ENCODE peak calls at places on chromosomes 5 and 9, in nine cellular contexts. One of them, this sample, is unnamed.

GRCh38 chr5:174724484-174725260 is at the start of gene MSX2:
- DNase-seq in WTC11: peak; percentile 91
- DNase-seq in HFFc6: no peak
- DNase-seq in Calu3: peak; percentile 95
- DNase-seq in transverse colon: peak; percentile 84
- DNase-seq in cardiac fibroblast: peak; percentile 64
- DNase-seq in GM06990: no peak
- DNase-seq in RWPE1: peak; percentile 100
- DNase-seq in HFF-Myc: peak; percentile 32
- DNase-seq in this sample: no peak

GRCh38 chr9:109020581-109020980 is 7.3 kb upstream of the CTNNAL1 start:
- DNase-seq in WTC11: no peak
- DNase-seq in HFFc6: no peak
- DNase-seq in Calu3: no peak
- DNase-seq in transverse colon: no peak
- DNase-seq in cardiac fibroblast: no peak
- DNase-seq in GM06990: no peak
- DNase-seq in RWPE1: no peak
- DNase-seq in HFF-Myc: no peak
- DNase-seq in this sample: no peak

GRCh38 chr9:113548221-113549041 is 84.9 kb downstream of the RGS3 start:
- DNase-seq in WTC11: no peak
- DNase-seq in HFFc6: no peak
- DNase-seq in Calu3: peak; percentile 68
- DNase-seq in transverse colon: peak; percentile 61
- DNase-seq in cardiac fibroblast: peak; percentile 41
- DNase-seq in GM06990: peak; percentile 24
- DNase-seq in RWPE1: no peak
- DNase-seq in HFF-Myc: no peak
- DNase-seq in this sample: no peak

GRCh38 chr5:88824892-88825781 is 57.8 kb downstream of the MEF2C start:
- DNase-seq in WTC11: no peak
- DNase-seq in HFFc6: peak; percentile 50
- DNase-seq in Calu3: no peak
- DNase-seq in transverse colon: no peak
- DNase-seq in cardiac fibroblast: peak; percentile 83
- DNase-seq in GM06990: no peak
- DNase-seq in RWPE1: no peak
- DNase-seq in HFF-Myc: peak; percentile 32
- DNase-seq in this sample: no peak

GRCh38 chr9:121744002-121744686 is 92.7 kb downstream of the DAB2IP start:
- DNase-seq in WTC11: peak; percentile 47
- DNase-seq in HFFc6: peak; percentile 64
- DNase-seq in Calu3: peak; percentile 68
- DNase-seq in transverse colon: peak; percentile 75
- DNase-seq in cardiac fibroblast: peak; percentile 45
- DNase-seq in GM06990: no peak
- DNase-seq in RWPE1: no peak
- DNase-seq in HFF-Myc: no peak
- DNase-seq in this sample: no peak

GRCh38 chr9:114372971-114373591 is 14.7 kb downstream of the AKNA start:
- DNase-seq in WTC11: no peak
- DNase-seq in HFFc6: no peak
- DNase-seq in Calu3: no peak
- DNase-seq in transverse colon: peak; percentile 83
- DNase-seq in cardiac fibroblast: no peak
- DNase-seq in GM06990: peak; percentile 88
- DNase-seq in RWPE1: no peak
- DNase-seq in HFF-Myc: no peak
- DNase-seq in this sample: peak; percentile 92

GRCh38 chr5:93995126-93995621 is 253.8 kb upstream of the POU5F2 start:
- DNase-seq in WTC11: no peak
- DNase-seq in HFFc6: peak; percentile 49
- DNase-seq in Calu3: no peak
- DNase-seq in transverse colon: no peak
- DNase-seq in cardiac fibroblast: peak; percentile 33
- DNase-seq in GM06990: peak; percentile 23
- DNase-seq in RWPE1: no peak
- DNase-seq in HFF-Myc: peak; percentile 81
- DNase-seq in this sample: no peak

GRCh38 chr5:1526681-1527131 is 2.9 kb upstream of the LPCAT1 start:
- DNase-seq in WTC11: peak; percentile 6
- DNase-seq in HFFc6: no peak
- DNase-seq in Calu3: no peak
- DNase-seq in transverse colon: peak; percentile 7
- DNase-seq in cardiac fibroblast: no peak
- DNase-seq in GM06990: no peak
- DNase-seq in RWPE1: no peak
- DNase-seq in HFF-Myc: no peak
- DNase-seq in this sample: peak; percentile 37

GRCh38 chr9:137310190-137311052 is 8.3 kb upstream of the NRARP start:
- DNase-seq in WTC11: no peak
- DNase-seq in HFFc6: no peak
- DNase-seq in Calu3: peak; percentile 67
- DNase-seq in transverse colon: peak; percentile 79
- DNase-seq in cardiac fibroblast: no peak
- DNase-seq in GM06990: peak; percentile 7
- DNase-seq in RWPE1: no peak
- DNase-seq in HFF-Myc: no peak
- DNase-seq in this sample: no peak

GRCh38 chr9:137312852-137313325 is 10.8 kb upstream of the NRARP start:
- DNase-seq in WTC11: no peak
- DNase-seq in HFFc6: no peak
- DNase-seq in Calu3: no peak
- DNase-seq in transverse colon: no peak
- DNase-seq in cardiac fibroblast: no peak
- DNase-seq in GM06990: no peak
- DNase-seq in RWPE1: no peak
- DNase-seq in HFF-Myc: no peak
- DNase-seq in this sample: peak; percentile 40

GRCh38 chr9:137313326-137313920 is 11.4 kb upstream of the NRARP start:
- DNase-seq in WTC11: no peak
- DNase-seq in HFFc6: no peak
- DNase-seq in Calu3: no peak
- DNase-seq in transverse colon: no peak
- DNase-seq in cardiac fibroblast: no peak
- DNase-seq in GM06990: no peak
- DNase-seq in RWPE1: peak; percentile 3
- DNase-seq in HFF-Myc: no peak
- DNase-seq in this sample: peak; percentile 41

GRCh38 chr9:137311171-137311970 is 9.3 kb upstream of the NRARP start:
- DNase-seq in WTC11: no peak
- DNase-seq in HFFc6: no peak
- DNase-seq in Calu3: peak; percentile 91
- DNase-seq in transverse colon: peak; percentile 92
- DNase-seq in cardiac fibroblast: peak; percentile 32
- DNase-seq in GM06990: peak; percentile 14
- DNase-seq in RWPE1: peak; percentile 99
- DNase-seq in HFF-Myc: no peak
- DNase-seq in this sample: no peak

GRCh38 chr9:137311971-137312851 is 10.1 kb upstream of the NRARP start:
- DNase-seq in WTC11: no peak
- DNase-seq in HFFc6: no peak
- DNase-seq in Calu3: no peak
- DNase-seq in transverse colon: peak; percentile 44
- DNase-seq in cardiac fibroblast: no peak
- DNase-seq in GM06990: no peak
- DNase-seq in RWPE1: no peak
- DNase-seq in HFF-Myc: no peak
- DNase-seq in this sample: peak; percentile 44
- TF ChIP-seq CTCF in WTC11: no peak
- TF ChIP-seq CTCF in HFFc6: no peak
- TF ChIP-seq CTCF in Calu3: no peak
- TF ChIP-seq CTCF in transverse colon: no peak
- TF ChIP-seq CTCF in cardiac fibroblast: no peak
- TF ChIP-seq CTCF in GM06990: no peak
- TF ChIP-seq CTCF in RWPE1: no peak
- TF ChIP-seq CTCF in HFF-Myc: no peak
- TF ChIP-seq CTCF in this sample: no peak

GRCh38 chr5:6583049-6583880 is 49.6 kb downstream of the NSUN2 start:
- DNase-seq in WTC11: peak; percentile 61
- DNase-seq in HFFc6: no peak
- DNase-seq in Calu3: peak; percentile 41
- DNase-seq in transverse colon: peak; percentile 27
- DNase-seq in cardiac fibroblast: peak; percentile 9
- DNase-seq in GM06990: peak; percentile 26
- DNase-seq in RWPE1: no peak
- DNase-seq in HFF-Myc: no peak
- DNase-seq in this sample: no peak
- TF ChIP-seq CTCF in WTC11: no peak
- TF ChIP-seq CTCF in HFFc6: peak; percentile 16
- TF ChIP-seq CTCF in Calu3: no peak
- TF ChIP-seq CTCF in transverse colon: no peak
- TF ChIP-seq CTCF in cardiac fibroblast: peak; percentile 11
- TF ChIP-seq CTCF in GM06990: no peak
- TF ChIP-seq CTCF in RWPE1: peak; percentile 37
- TF ChIP-seq CTCF in HFF-Myc: no peak
- TF ChIP-seq CTCF in this sample: no peak

GRCh38 chr5:16675747-16676255 is 59.0 kb upstream of the RETREG1 start:
- DNase-seq in WTC11: no peak
- DNase-seq in HFFc6: no peak
- DNase-seq in Calu3: no peak
- DNase-seq in transverse colon: no peak
- DNase-seq in cardiac fibroblast: no peak
- DNase-seq in GM06990: no peak
- DNase-seq in RWPE1: no peak
- DNase-seq in HFF-Myc: no peak
- DNase-seq in this sample: no peak

GRCh38 chr5:16679198-16679597 is 62.4 kb upstream of the RETREG1 start:
- DNase-seq in WTC11: no peak
- DNase-seq in HFFc6: no peak
- DNase-seq in Calu3: no peak
- DNase-seq in transverse colon: no peak
- DNase-seq in cardiac fibroblast: no peak
- DNase-seq in GM06990: no peak
- DNase-seq in RWPE1: no peak
- DNase-seq in HFF-Myc: no peak
- DNase-seq in this sample: no peak

GRCh38 chr5:16681761-16682335 is 65.1 kb upstream of the RETREG1 start:
- DNase-seq in WTC11: no peak
- DNase-seq in HFFc6: no peak
- DNase-seq in Calu3: no peak
- DNase-seq in transverse colon: no peak
- DNase-seq in cardiac fibroblast: no peak
- DNase-seq in GM06990: no peak
- DNase-seq in RWPE1: no peak
- DNase-seq in HFF-Myc: no peak
- DNase-seq in this sample: no peak

GRCh38 chr5:16674750-16675149 is 58.0 kb upstream of the RETREG1 start:
- DNase-seq in WTC11: no peak
- DNase-seq in HFFc6: no peak
- DNase-seq in Calu3: no peak
- DNase-seq in transverse colon: no peak
- DNase-seq in cardiac fibroblast: no peak
- DNase-seq in GM06990: no peak
- DNase-seq in RWPE1: peak; percentile 34
- DNase-seq in HFF-Myc: no peak
- DNase-seq in this sample: no peak

DNA sequence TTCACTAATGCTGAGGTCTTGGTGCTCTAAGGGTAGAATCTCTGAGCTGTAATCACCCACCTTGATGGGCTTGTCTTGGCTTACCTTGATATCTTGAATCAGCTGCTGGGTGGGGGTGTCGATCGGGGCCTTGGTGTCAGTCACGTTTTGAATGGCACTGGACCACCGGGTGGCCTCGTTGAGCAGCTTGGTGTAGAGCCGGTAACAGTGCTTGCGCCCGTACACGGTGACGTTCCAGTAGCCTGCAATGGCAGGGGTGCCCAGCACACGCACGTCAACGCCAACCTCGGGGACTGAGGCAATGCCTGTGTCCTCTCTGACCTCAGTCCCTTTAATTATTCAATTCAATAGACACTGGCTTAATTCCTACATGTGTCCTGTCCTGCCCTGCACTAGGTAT is 63.1 kb upstream of the RETREG1 start:
- DNase-seq in WTC11: peak; percentile 50
- DNase-seq in HFFc6: no peak
- DNase-seq in Calu3: peak; percentile 20
- DNase-seq in transverse colon: no peak
- DNase-seq in cardiac fibroblast: no peak
- DNase-seq in GM06990: no peak
- DNase-seq in RWPE1: no peak
- DNase-seq in HFF-Myc: no peak
- DNase-seq in this sample: no peak
- TF ChIP-seq CTCF in WTC11: no peak
- TF ChIP-seq CTCF in HFFc6: peak; percentile 32
- TF ChIP-seq CTCF in Calu3: no peak
- TF ChIP-seq CTCF in transverse colon: no peak
- TF ChIP-seq CTCF in cardiac fibroblast: no peak
- TF ChIP-seq CTCF in GM06990: no peak
- TF ChIP-seq CTCF in RWPE1: no peak
- TF ChIP-seq CTCF in HFF-Myc: no peak
- TF ChIP-seq CTCF in this sample: no peak

GRCh38 chr9:84403288-84403687 is 62.7 kb upstream of the SLC28A3 start:
- DNase-seq in WTC11: no peak
- DNase-seq in HFFc6: no peak
- DNase-seq in Calu3: no peak
- DNase-seq in transverse colon: no peak
- DNase-seq in cardiac fibroblast: no peak
- DNase-seq in GM06990: no peak
- DNase-seq in RWPE1: no peak
- DNase-seq in HFF-Myc: no peak
- DNase-seq in this sample: no peak

GRCh38 chr9:84408416-84408815 is 67.9 kb upstream of the SLC28A3 start:
- DNase-seq in WTC11: no peak
- DNase-seq in HFFc6: no peak
- DNase-seq in Calu3: no peak
- DNase-seq in transverse colon: no peak
- DNase-seq in cardiac fibroblast: no peak
- DNase-seq in GM06990: no peak
- DNase-seq in RWPE1: no peak
- DNase-seq in HFF-Myc: no peak
- DNase-seq in this sample: no peak

GRCh38 chr9:84405666-84406065 is 65.1 kb upstream of the SLC28A3 start:
- DNase-seq in WTC11: no peak
- DNase-seq in HFFc6: no peak
- DNase-seq in Calu3: no peak
- DNase-seq in transverse colon: no peak
- DNase-seq in cardiac fibroblast: no peak
- DNase-seq in GM06990: no peak
- DNase-seq in RWPE1: no peak
- DNase-seq in HFF-Myc: no peak
- DNase-seq in this sample: no peak

GRCh38 chr9:84402517-84402916 is 62.0 kb upstream of the SLC28A3 start:
- DNase-seq in WTC11: no peak
- DNase-seq in HFFc6: no peak
- DNase-seq in Calu3: no peak
- DNase-seq in transverse colon: no peak
- DNase-seq in cardiac fibroblast: no peak
- DNase-seq in GM06990: no peak
- DNase-seq in RWPE1: no peak
- DNase-seq in HFF-Myc: no peak
- DNase-seq in this sample: no peak

DNA sequence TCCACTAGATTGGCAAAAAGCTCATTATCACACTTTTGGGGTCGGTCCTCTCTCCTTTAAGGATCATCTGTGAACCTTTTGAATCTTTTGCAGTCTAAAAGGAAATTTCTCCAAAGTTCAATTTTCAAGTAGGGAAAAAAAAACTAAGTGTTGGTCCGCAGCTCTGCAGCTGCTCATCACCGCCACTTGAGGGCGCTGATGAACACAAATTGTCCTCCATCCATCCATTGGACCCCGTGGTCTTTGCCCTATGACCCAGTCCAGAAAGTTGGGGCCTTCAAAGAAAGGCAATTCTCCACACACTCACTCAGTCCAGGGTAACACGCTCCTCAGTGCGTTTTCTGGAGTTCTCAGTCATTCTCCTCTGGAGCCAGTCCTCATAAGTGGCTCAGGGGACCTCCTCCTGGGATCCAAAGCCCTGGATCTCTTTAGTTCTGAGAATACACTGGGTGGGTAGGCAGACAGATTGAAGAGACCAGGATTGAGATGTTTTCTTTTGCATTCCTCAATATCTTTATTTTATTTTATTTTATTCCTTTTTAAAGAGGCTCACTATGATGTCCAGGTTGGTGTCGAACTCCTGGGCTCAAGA is 63.6 kb upstream of the SLC28A3 start:
- DNase-seq in WTC11: peak; percentile 32
- DNase-seq in HFFc6: no peak
- DNase-seq in Calu3: no peak
- DNase-seq in transverse colon: no peak
- DNase-seq in cardiac fibroblast: no peak
- DNase-seq in GM06990: no peak
- DNase-seq in RWPE1: peak; percentile 28
- DNase-seq in HFF-Myc: no peak
- DNase-seq in this sample: no peak
- TF ChIP-seq CTCF in WTC11: peak; percentile 71
- TF ChIP-seq CTCF in HFFc6: peak; percentile 79
- TF ChIP-seq CTCF in Calu3: peak; percentile 31
- TF ChIP-seq CTCF in transverse colon: peak; percentile 27
- TF ChIP-seq CTCF in cardiac fibroblast: peak; percentile 56
- TF ChIP-seq CTCF in GM06990: peak; percentile 80
- TF ChIP-seq CTCF in RWPE1: peak; percentile 55
- TF ChIP-seq CTCF in HFF-Myc: peak; percentile 47
- TF ChIP-seq CTCF in this sample: peak; percentile 56